ENCODE peak calls at places on chromosomes 2 and 18, in four cellular contexts. Z, D, X and M are unnamed samples.
A peak's percentile ranks its signal among the peaks of the same experiment; 100 is the strongest.

GRCh38 chr18:70430501-70431173 is 141.8 kb downstream of the SOCS6 start:
- DNase-seq in Z (no peak), D (no peak), X (no peak), M (no peak)

GRCh38 chr2:236546561-236546961 is 23.1 kb upstream of the ACKR3 start:
- DNase-seq in Z (no peak), D (no peak), X (peak; percentile 90), M (peak; percentile 66)

GRCh38 chr18:24766376-24766775 is 305.9 kb downstream of the HRH4 start:
- DNase-seq in Z (no peak), D (no peak), X (no peak), M (no peak)

GRCh38 chr2:143611336-143611735 is 482.1 kb downstream of the ARHGAP15 start:
- DNase-seq in Z (no peak), D (no peak), X (no peak), M (no peak)

GRCh38 chr18:58186258-58186948 is 142.4 kb downstream of the NEDD4L start:
- DNase-seq in Z (peak; percentile 82), D (no peak), X (no peak), M (no peak)

GRCh38 chr2:148209598-148209997 is 188.7 kb downstream of the MBD5 start:
- DNase-seq in Z (no peak), D (no peak), X (peak; percentile 42), M (no peak)

GRCh38 chr2:68653538-68653982 is 10.2 kb downstream of the PROKR1 start:
- DNase-seq in Z (peak; percentile 87), D (no peak), X (peak; percentile 75), M (peak; percentile 45)

GRCh38 chr2:23589220-23589647 is 204.3 kb downstream of the KLHL29 start:
- DNase-seq in Z (no peak), D (no peak), X (no peak), M (no peak)

GRCh38 chr2:10504994-10505820 is 57.1 kb upstream of the ODC1 start:
- DNase-seq in Z (no peak), D (no peak), X (no peak), M (no peak)

GRCh38 chr2:236875906-236876505 is 209.7 kb upstream of the COPS8 start:
- DNase-seq in Z (no peak), D (no peak), X (no peak), M (no peak)

GRCh38 chr2:120346667-120347358 is 877 bp downstream of the INHBB start:
- DNase-seq in Z (peak; percentile 12), D (peak; percentile 78), X (peak; percentile 9), M (no peak)

GRCh38 chr2:161839931-161840330 is 215.7 kb downstream of the SLC4A10 start:
- DNase-seq in Z (no peak), D (no peak), X (no peak), M (no peak)

GRCh38 chr18:3074094-3074493 is 61.1 kb upstream of the LPIN2 start:
- DNase-seq in Z (no peak), D (no peak), X (no peak), M (no peak)

GRCh38 chr2:106542730-106543359 is 55.7 kb downstream of the CD8B2 start:
- DNase-seq in Z (peak; percentile 25), D (peak; percentile 87), X (peak; percentile 73), M (peak; percentile 30)

GRCh38 chr18:25921677-25922421 is 168.6 kb downstream of the SS18 start:
- DNase-seq in Z (no peak), D (no peak), X (peak; percentile 53), M (peak; percentile 14)

GRCh38 chr2:109218087-109218791 is 89.2 kb downstream of the SH3RF3 start:
- DNase-seq in Z (peak; percentile 61), D (no peak), X (peak; percentile 73), M (peak; percentile 32)

GRCh38 chr2:96144481-96145027 is 686 bp downstream of the DUSP2 start:
- DNase-seq in Z (no peak), D (peak; percentile 90), X (peak; percentile 61), M (no peak)

GRCh38 chr2:72803151-72803550 is 22.7 kb downstream of the EXOC6B start:
- DNase-seq in Z (peak; percentile 58), D (no peak), X (no peak), M (no peak)

GRCh38 chr18:74906189-74906588 is 302.8 kb downstream of the PTGR3 start:
- DNase-seq in Z (peak; percentile 33), D (no peak), X (no peak), M (no peak)

GRCh38 chr2:96146151-96146880 is 1.1 kb upstream of the DUSP2 start:
- DNase-seq in Z (no peak), D (peak; percentile 94), X (peak; percentile 95), M (peak; percentile 93)

GRCh38 chr2:55120634-55121359 is 70.5 kb upstream of the RTN4 start:
- DNase-seq in Z (peak; percentile 58), D (peak; percentile 54), X (no peak), M (no peak)

GRCh38 chr2:21664083-21664482 is 540.3 kb downstream of the TDRD15 start:
- DNase-seq in Z (no peak), D (no peak), X (no peak), M (no peak)

GRCh38 chr2:208006325-208006724 is 19.0 kb downstream of the PLEKHM3 start:
- DNase-seq in Z (no peak), D (no peak), X (no peak), M (no peak)

GRCh38 chr2:55862269-55862668 is 61.3 kb downstream of the EFEMP1 start:
- DNase-seq in Z (peak; percentile 94), D (no peak), X (no peak), M (no peak)

GRCh38 chr2:238821391-238821790 is 26.5 kb upstream of the TWIST2 start:
- DNase-seq in Z (no peak), D (no peak), X (no peak), M (no peak)

GRCh38 chr2:185980944-185981343 is 242.3 kb downstream of the FSIP2 start:
- DNase-seq in Z (no peak), D (no peak), X (no peak), M (no peak)

GRCh38 chr2:158497486-158497885 is 40.7 kb downstream of the PKP4 start:
- DNase-seq in Z (peak; percentile 26), D (no peak), X (peak; percentile 16), M (no peak)

GRCh38 chr18:47204908-47205522 is 28.9 kb upstream of the IER3IP1 start:
- DNase-seq in Z (peak; percentile 30), D (no peak), X (peak; percentile 46), M (no peak)

GRCh38 chr18:43578636-43579203 is 301.4 kb upstream of the SYT4 start:
- DNase-seq in Z (peak; percentile 38), D (no peak), X (no peak), M (no peak)

GRCh38 chr2:238039985-238040384 is 20.8 kb upstream of the SCLY start:
- DNase-seq in Z (no peak), D (no peak), X (no peak), M (no peak)

GRCh38 chr18:48172226-48173006 is 236.8 kb downstream of the ZBTB7C start:
- DNase-seq in Z (no peak), D (no peak), X (no peak), M (no peak)

GRCh38 chr2:18719978-18720775 is 130.8 kb upstream of the NT5C1B start:
- DNase-seq in Z (peak; percentile 78), D (no peak), X (no peak), M (no peak)

GRCh38 chr2:120820885-120821279 is 85.2 kb downstream of the GLI2 start:
- DNase-seq in Z (peak; percentile 77), D (no peak), X (no peak), M (no peak)

GRCh38 chr2:219174801-219175200 is 1.9 kb downstream of the CNPPD1 start:
- DNase-seq in Z (no peak), D (no peak), X (no peak), M (no peak)

GRCh38 chr2:159140070-159140774 is 146.3 kb downstream of the WDSUB1 start:
- DNase-seq in Z (peak; percentile 73), D (no peak), X (no peak), M (no peak)

GRCh38 chr18:51361130-51361860 is 163.8 kb upstream of the MEX3C start:
- DNase-seq in Z (peak; percentile 22), D (no peak), X (peak; percentile 41), M (no peak)

GRCh38 chr2:133844214-133844892 is 276.1 kb upstream of the NCKAP5 start:
- DNase-seq in Z (peak; percentile 82), D (no peak), X (peak; percentile 48), M (no peak)

GRCh38 chr2:119352357-119352756 is 14.3 kb downstream of the C2orf76 start:
- DNase-seq in Z (no peak), D (no peak), X (peak; percentile 47), M (peak; percentile 59)

GRCh38 chr2:86704482-86704971 is 15.6 kb upstream of the RMND5A start:
- DNase-seq in Z (peak; percentile 79), D (no peak), X (no peak), M (no peak)
- H3K4me3 ChIP-seq in Z (no peak overlapping the region), D (no peak overlapping the region), X (no peak overlapping the region), M (no peak overlapping the region)

GRCh38 chr2:197191948-197192338 is 118.6 kb downstream of the ANKRD44 start:
- DNase-seq in Z (no peak), D (no peak), X (peak; percentile 63), M (no peak)
- H3K4me3 ChIP-seq in Z (no peak overlapping the region), D (no peak overlapping the region), X (peak overlapping the region; percentile 59), M (no peak overlapping the region)

GRCh38 chr2:101754613-101755012 is 57.1 kb downstream of the MAP4K4 start:
- DNase-seq in Z (peak; percentile 53), D (no peak), X (no peak), M (no peak)
- H3K4me3 ChIP-seq in Z (no peak overlapping the region), D (no peak overlapping the region), X (no peak overlapping the region), M (no peak overlapping the region)

DNA sequence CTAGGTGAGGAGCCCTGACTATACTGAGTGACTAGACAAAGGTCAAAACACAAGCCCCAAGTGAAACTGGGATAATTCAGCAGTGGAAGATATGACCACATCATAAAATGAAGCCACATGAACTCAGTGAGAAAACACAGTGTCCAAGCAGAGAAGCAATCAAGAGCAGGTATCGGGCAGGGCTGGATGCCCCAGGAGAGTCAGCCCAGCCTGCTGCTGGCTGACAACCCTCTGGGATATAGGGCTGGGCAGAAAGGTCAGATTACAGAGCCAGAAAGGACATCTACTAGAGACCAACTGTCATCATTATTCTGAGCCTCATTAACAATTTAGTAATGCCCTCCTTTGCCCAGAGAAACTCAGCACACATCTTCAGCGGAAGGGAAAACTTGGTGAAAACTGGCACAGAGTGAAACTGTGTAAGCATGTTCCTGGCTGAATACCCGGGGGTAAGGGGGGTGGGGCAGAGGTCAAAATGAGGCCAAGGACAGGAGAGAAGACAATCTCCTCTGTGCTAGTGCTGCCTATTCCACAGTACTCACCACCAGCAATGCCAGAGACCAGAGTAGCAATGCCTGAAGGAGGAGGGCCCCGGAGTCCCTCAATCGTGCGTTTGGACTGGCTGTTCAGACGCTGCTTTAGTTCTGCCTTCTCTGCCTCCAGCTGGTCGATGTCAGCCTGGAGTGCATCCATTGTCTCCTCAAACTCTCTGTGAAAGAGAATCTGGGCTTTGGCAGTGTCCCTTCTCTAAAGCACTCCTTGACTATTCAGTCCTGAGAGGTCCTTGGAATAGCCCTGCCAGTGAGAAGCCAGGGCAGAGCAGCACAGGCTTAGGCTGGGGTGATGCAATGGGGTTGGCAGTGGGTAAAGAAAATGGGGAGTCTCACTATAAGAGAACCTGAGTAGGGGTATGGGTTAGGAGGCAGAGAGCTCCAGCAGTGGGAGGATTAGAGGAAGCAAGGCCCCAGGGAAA is 15.3 kb downstream of the DCTN1 start:
- DNase-seq in Z (no peak), D (no peak), X (no peak), M (no peak)
- H3K4me3 ChIP-seq in Z (no peak overlapping the region), D (no peak overlapping the region), X (no peak overlapping the region), M (no peak overlapping the region)

DNA sequence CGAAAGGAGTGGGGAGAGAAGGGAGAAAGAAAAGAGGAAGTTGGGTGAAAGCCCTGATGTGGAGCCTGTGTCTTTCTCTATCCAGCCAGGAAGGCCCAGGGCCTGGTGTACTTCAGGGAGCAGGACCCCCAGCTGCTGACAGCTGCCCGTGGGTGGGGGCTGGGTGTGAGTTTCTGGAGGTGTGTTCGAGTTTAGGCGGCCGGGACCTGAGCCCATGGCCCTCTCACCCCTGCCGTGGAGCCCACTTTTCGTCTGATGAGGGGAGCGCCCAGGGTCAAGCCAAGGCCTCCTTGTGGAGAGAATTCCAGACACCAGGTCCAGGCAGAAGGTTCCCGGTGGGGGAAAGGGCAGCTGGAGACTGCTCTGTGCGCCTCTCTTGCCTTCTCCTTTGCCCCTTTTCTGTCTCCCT is 2.2 kb downstream of the SIX3 start:
- DNase-seq in Z (no peak), D (no peak), X (no peak), M (no peak)
- H3K4me3 ChIP-seq in Z (no peak overlapping the region), D (no peak overlapping the region), X (no peak overlapping the region), M (no peak overlapping the region)